ENCODE peak calls at places on chromosomes 5 and 9, in four cellular contexts. Y is lung, X is AG04450, R is right cardiac atrium. U is an unnamed sample.

GRCh38 chr5:167389537-167389936 is 901.9 kb upstream of the WWC1 start:
- DNase-seq in X (no peak), R (no peak), Y (no peak), U (no peak)

GRCh38 chr9:122134822-122135528 is 24.6 kb downstream of the NDUFA8 start:
- DNase-seq in X (no peak), Y (no peak), R (no peak), U (no peak)

GRCh38 chr5:132225165-132226032 is 2.3 kb downstream of the P4HA2 start:
- DNase-seq in X (no peak), Y (peak; percentile 46), R (peak; percentile 85), U (no peak)

GRCh38 chr5:133365326-133365725 is 247.0 kb downstream of the FSTL4 start:
- DNase-seq in X (no peak), Y (no peak), R (no peak), U (no peak)

GRCh38 chr9:14993061-14993800 is 83.0 kb upstream of the FREM1 start:
- DNase-seq in Y (peak; percentile 85), X (no peak), R (peak; percentile 96), U (peak; percentile 66)

GRCh38 chr5:151224372-151224771 is 480 bp upstream of the CCDC69 start:
- DNase-seq in R (no peak), X (no peak), Y (no peak), U (no peak)

GRCh38 chr9:113781381-113781780 is 94.7 kb upstream of the ZNF618 start:
- DNase-seq in R (no peak), X (no peak), Y (no peak), U (no peak)

GRCh38 chr5:88890070-88890781 is 7.2 kb upstream of the MEF2C start:
- DNase-seq in X (no peak), Y (no peak), R (no peak), U (no peak)

GRCh38 chr9:137159105-137160053 is 10.5 kb downstream of the LRRC26 start:
- DNase-seq in X (no peak), Y (no peak), R (no peak), U (no peak)

GRCh38 chr5:138955672-138956295 is 80.6 kb upstream of the LRRTM2 start:
- DNase-seq in R (no peak), X (no peak), Y (no peak), U (peak; percentile 64)

GRCh38 chr5:105836263-105836662 is 1834.5 kb downstream of the EFNA5 start:
- DNase-seq in R (no peak), X (peak; percentile 13), Y (no peak), U (no peak)

GRCh38 chr5:134534058-134534725 is 8.7 kb downstream of the JADE2 start:
- DNase-seq in R (peak; percentile 54), X (no peak), Y (no peak), U (no peak)

GRCh38 chr5:141095263-141095641 is 837 bp downstream of the PCDHB2 start:
- DNase-seq in X (no peak), R (peak; percentile 16), Y (no peak), U (no peak)

GRCh38 chr5:86880785-86881492 is 263.2 kb downstream of the COX7C start:
- DNase-seq in R (peak; percentile 20), Y (peak; percentile 31), X (peak; percentile 69), U (peak; percentile 90)

GRCh38 chr5:139745800-139746690 is 49.6 kb upstream of the PSD2 start:
- DNase-seq in Y (peak; percentile 49), R (peak; percentile 84), X (no peak), U (peak; percentile 86)

GRCh38 chr5:75460947-75461346 is 50.5 kb downstream of the CERT1 start:
- DNase-seq in R (no peak), Y (no peak), X (no peak), U (no peak)

GRCh38 chr5:4866131-4866659 is 273.9 kb upstream of the ADAMTS16 start:
- DNase-seq in R (no peak), X (no peak), Y (no peak), U (no peak)

GRCh38 chr5:133970325-133970671 is 1.9 kb upstream of the C5orf15 start:
- DNase-seq in R (no peak), X (no peak), Y (no peak), U (no peak)

GRCh38 chr5:73496984-73497457 is 1.2 kb upstream of the BTF3 start:
- DNase-seq in X (peak; percentile 16), R (no peak), Y (no peak), U (peak; percentile 30)

GRCh38 chr9:121778252-121779225 is 127.1 kb downstream of the DAB2IP start:
- DNase-seq in Y (no peak), X (no peak), R (no peak), U (peak; percentile 37)

GRCh38 chr9:129064499-129064908 is 16.4 kb upstream of the DOLPP1 start:
- DNase-seq in X (no peak), R (no peak), Y (no peak), U (no peak)

GRCh38 chr5:170408189-170408588 is 19.0 kb upstream of the KCNMB1 start:
- DNase-seq in Y (no peak), X (no peak), R (no peak), U (peak; percentile 35)

GRCh38 chr5:157721159-157721558 is 10.1 kb upstream of the THG1L start:
- DNase-seq in X (no peak), Y (no peak), R (no peak), U (no peak)

GRCh38 chr5:151592855-151593408 is 1.8 kb upstream of the FAT2 start:
- DNase-seq in Y (no peak), X (no peak), R (no peak), U (no peak)

U was measured in pons.